ENCODE peak calls at places on chromosome 20, in four cellular contexts. N is ovary, Y is mucosa of descending colon, I is heart left ventricle. Q is an unnamed sample. For H3K4me1, the result is how much of the 10 kb centered on the place peaks cover.

GRCh38 chr20:36490191-36490590 is 51.1 kb upstream of the MYL9 start:
- DNase-seq in N (no peak), Y (no peak), I (no peak), Q (no peak)

GRCh38 chr20:55166063-55166462 is 690.7 kb downstream of the DOK5 start:
- DNase-seq in N (no peak), Y (no peak), I (no peak), Q (no peak)

GRCh38 chr20:36465109-36466080 is 75.9 kb upstream of the MYL9 start:
- DNase-seq in N (no peak), Y (no peak), I (no peak), Q (no peak)

GRCh38 chr20:3677733-3678132 is 4.1 kb downstream of the ADAM33 start:
- DNase-seq in N (peak), Y (no peak), I (no peak), Q (no peak)

GRCh38 chr20:61938839-61939690 is 126.6 kb downstream of the TAF4 start:
- DNase-seq in N (no peak), Y (peak), I (no peak), Q (peak)

GRCh38 chr20:39607124-39607523 is 645.0 kb downstream of the DHX35 start:
- DNase-seq in N (no peak), Y (no peak), I (no peak), Q (no peak)

GRCh38 chr20:62578294-62578897 is 63.9 kb upstream of the SLCO4A1 start:
- DNase-seq in N (no peak), Y (no peak), I (no peak), Q (no peak)

GRCh38 chr20:48845000-48845399 is 17.2 kb upstream of the PREX1 start:
- DNase-seq in N (no peak), Y (no peak), I (no peak), Q (no peak)

GRCh38 chr20:50027611-50028105 is 44.9 kb downstream of the SNAI1 start:
- DNase-seq in N (peak), Y (peak), I (peak), Q (peak)

GRCh38 chr20:50381053-50381732 is 129.0 kb upstream of the PTPN1 start:
- DNase-seq in N (no peak), Y (no peak), I (no peak), Q (no peak)

GRCh38 chr20:3101737-3102574 is 17.4 kb upstream of the AVP start:
- DNase-seq in N (no peak), Y (no peak), I (no peak), Q (no peak)

GRCh38 chr20:49283703-49284625 is 6.1 kb upstream of the ZNFX1 start:
- DNase-seq in N (no peak), Y (no peak), I (no peak), Q (no peak)

GRCh38 chr20:41005361-41005729 is 23.3 kb upstream of the TOP1 start:
- DNase-seq in N (peak), Y (peak), I (peak), Q (peak)

GRCh38 chr20:37316775-37317170 is 27.3 kb downstream of the MANBAL start:
- DNase-seq in N (peak), Y (no peak), I (no peak), Q (no peak)

GRCh38 chr20:62900692-62901584 is 25.4 kb downstream of the DIDO1 start:
- DNase-seq in N (no peak), Y (peak), I (no peak), Q (no peak)

GRCh38 chr20:50294164-50295088 is 103.8 kb downstream of the CEBPB start:
- DNase-seq in N (no peak), Y (no peak), I (no peak), Q (no peak)

GRCh38 chr20:35341366-35342028 is 49.3 kb upstream of the FAM83C start:
- DNase-seq in N (no peak), Y (no peak), I (no peak), Q (no peak)

GRCh38 chr20:10276886-10277580 is 58.4 kb downstream of the SNAP25 start:
- DNase-seq in N (no peak), Y (no peak), I (no peak), Q (no peak)

GRCh38 chr20:62623488-62624324 is 18.6 kb upstream of the SLCO4A1 start:
- DNase-seq in N (peak), Y (peak), I (peak), Q (peak)

GRCh38 chr20:40522405-40522804 is 166.6 kb downstream of the MAFB start:
- DNase-seq in N (no peak), Y (no peak), I (no peak), Q (no peak)

GRCh38 chr20:1214838-1215261 is 11.0 kb upstream of the RAD21L1 start:
- DNase-seq in N (no peak), Y (no peak), I (no peak), Q (no peak)

GRCh38 chr20:15487030-15487429 is 1086.2 kb downstream of the KIF16B start:
- DNase-seq in N (no peak), Y (no peak), I (no peak), Q (no peak)

GRCh38 chr20:44151621-44152416 is 35.2 kb downstream of the JPH2 start:
- DNase-seq in N (no peak), Y (no peak), I (peak), Q (no peak)

GRCh38 chr20:61798632-61799031 is 267.0 kb downstream of the TAF4 start:
- DNase-seq in N (no peak), Y (peak), I (no peak), Q (no peak)

GRCh38 chr20:57589123-57589727 is 28.3 kb downstream of the PCK1 start:
- DNase-seq in N (no peak), Y (peak), I (no peak), Q (no peak)

GRCh38 chr20:46974669-46975434 is 80.2 kb downstream of the EYA2 start:
- DNase-seq in N (no peak), Y (no peak), I (no peak), Q (no peak)

GRCh38 chr20:54267510-54268003 is 59.7 kb downstream of the PFDN4 start:
- DNase-seq in N (no peak), Y (no peak), I (no peak), Q (no peak)

GRCh38 chr20:39190666-39191570 is 228.8 kb downstream of the DHX35 start:
- DNase-seq in N (no peak), Y (no peak), I (no peak), Q (no peak)

GRCh38 chr20:23049933-23050838 is 714 bp upstream of the THBD start:
- DNase-seq in N (peak), Y (peak), I (peak), Q (peak)
- H3K4me3 ChIP-seq in N (peak), Y (no peak), I (peak), Q (peak)

DNA sequence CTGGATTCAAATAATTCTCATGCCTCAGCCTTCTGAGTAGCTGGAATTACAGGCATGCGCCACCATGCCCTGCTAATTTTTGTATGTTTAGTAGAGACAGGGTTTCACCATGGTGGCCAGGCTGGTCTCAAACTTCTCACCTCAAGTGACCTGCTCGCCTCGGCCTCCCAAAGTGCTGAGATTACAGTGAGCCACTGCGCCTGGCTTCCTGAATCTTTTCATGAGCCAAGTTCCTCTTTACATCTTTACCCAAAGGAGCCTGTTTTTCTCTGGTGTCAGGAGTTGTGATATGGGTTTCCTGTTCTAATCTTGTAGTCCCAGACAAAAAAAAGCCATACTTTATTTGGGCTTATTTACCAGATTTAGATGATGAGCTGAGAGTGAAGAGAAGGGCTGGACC is 34.4 kb downstream of the PCNA start:
- DNase-seq in N (no peak), Y (no peak), I (no peak), Q (no peak)
- H3K4me1 ChIP-seq in N (under half), Y (under half), I (under half), Q (under half)

GRCh38 chr20:23637282-23638221 is at the start of gene CST3:
- DNase-seq in N (peak), Y (peak), I (peak), Q (peak)
- H3K4me3 ChIP-seq in N (peak), Y (peak), I (peak), Q (peak)

GRCh38 chr20:19826179-19826914 is 68.3 kb downstream of the RIN2 start:
- DNase-seq in N (no peak), Y (no peak), I (no peak), Q (no peak)
- H3K4me1 ChIP-seq in N (under half), Y (under half), I (half or more), Q (under half)

GRCh38 chr20:33187491-33187890 is 19.5 kb downstream of the BPIFA2 start:
- DNase-seq in N (no peak), Y (no peak), I (no peak), Q (no peak)
- H3K4me3 ChIP-seq in N (no peak), Y (no peak), I (no peak), Q (no peak)

Q was measured in upper lobe of right lung.